ENCODE peak calls at places on chromosomes 3 and 15, in five cellular contexts. One of them, this sample, is unnamed.

GRCh38 chr15:90558182-90558581 is 28.5 kb downstream of the CRTC3 start:
- DNase-seq in choroid plexus epithelial cell: peak; percentile 52
- DNase-seq in occipital lobe: no peak
- DNase-seq in HT-29: peak; percentile 19
- DNase-seq in Right ventricle myocardium superior: peak; percentile 46
- DNase-seq in this sample: no peak

GRCh38 chr3:134471521-134472193 is 14.1 kb downstream of the ANAPC13 start:
- DNase-seq in occipital lobe: no peak
- DNase-seq in Right ventricle myocardium superior: no peak
- DNase-seq in choroid plexus epithelial cell: peak; percentile 33
- DNase-seq in HT-29: no peak
- DNase-seq in this sample: no peak

GRCh38 chr15:91469627-91470567 is 369.8 kb downstream of the SV2B start:
- DNase-seq in HT-29: peak; percentile 70
- DNase-seq in choroid plexus epithelial cell: no peak
- DNase-seq in Right ventricle myocardium superior: no peak
- DNase-seq in occipital lobe: no peak
- DNase-seq in this sample: no peak

GRCh38 chr3:2579206-2579605 is 480.5 kb downstream of the CNTN4 start:
- DNase-seq in HT-29: no peak
- DNase-seq in Right ventricle myocardium superior: no peak
- DNase-seq in choroid plexus epithelial cell: no peak
- DNase-seq in occipital lobe: peak; percentile 13
- DNase-seq in this sample: no peak

GRCh38 chr15:90883971-90884718 is at the start of gene FES:
- DNase-seq in Right ventricle myocardium superior: peak; percentile 88
- DNase-seq in HT-29: no peak
- DNase-seq in choroid plexus epithelial cell: peak; percentile 52
- DNase-seq in occipital lobe: no peak
- DNase-seq in this sample: no peak

GRCh38 chr15:88918738-88919137 is 5.6 kb upstream of the MFGE8 start:
- DNase-seq in occipital lobe: no peak
- DNase-seq in HT-29: peak; percentile 78
- DNase-seq in Right ventricle myocardium superior: peak; percentile 68
- DNase-seq in choroid plexus epithelial cell: peak; percentile 99
- DNase-seq in this sample: no peak

GRCh38 chr15:90683371-90683770 is 33.8 kb upstream of the BLM start:
- DNase-seq in Right ventricle myocardium superior: no peak
- DNase-seq in choroid plexus epithelial cell: no peak
- DNase-seq in HT-29: no peak
- DNase-seq in occipital lobe: no peak
- DNase-seq in this sample: no peak

GRCh38 chr3:71504250-71505036 is 79.1 kb downstream of the FOXP1 start:
- DNase-seq in choroid plexus epithelial cell: peak; percentile 90
- DNase-seq in HT-29: no peak
- DNase-seq in occipital lobe: no peak
- DNase-seq in Right ventricle myocardium superior: no peak
- DNase-seq in this sample: no peak

GRCh38 chr3:119360046-119360445 is 65.9 kb downstream of the ARHGAP31 start:
- DNase-seq in choroid plexus epithelial cell: no peak
- DNase-seq in occipital lobe: no peak
- DNase-seq in Right ventricle myocardium superior: no peak
- DNase-seq in HT-29: no peak
- DNase-seq in this sample: no peak

GRCh38 chr3:13120928-13121552 is 47.8 kb upstream of the IQSEC1 start:
- DNase-seq in Right ventricle myocardium superior: peak; percentile 21
- DNase-seq in occipital lobe: no peak
- DNase-seq in choroid plexus epithelial cell: no peak
- DNase-seq in HT-29: no peak
- DNase-seq in this sample: no peak

This sample was measured in caudate nucleus.